ENCODE peak calls at places on chromosome 9, in five cellular contexts. P is lung, A is neuronal stem cell, X is Right ventricle myocardium superior, R is NCI-H69. E is an unnamed sample.

GRCh38 chr9:133048595-133048994 is 13.2 kb upstream of the CEL start:
- DNase-seq in P (no peak), A (no peak), X (no peak), R (peak; percentile 35), E (no peak)

GRCh38 chr9:118362596-118362995 is 658.4 kb downstream of the TLR4 start:
- DNase-seq in P (no peak), A (no peak), X (no peak), R (no peak), E (no peak)

GRCh38 chr9:33425128-33425533 is 22.3 kb downstream of the AQP3 start:
- DNase-seq in P (no peak), A (no peak), X (no peak), R (no peak), E (no peak)

GRCh38 chr9:94656190-94656589 is 16.9 kb upstream of the FBP1 start:
- DNase-seq in P (peak; percentile 39), A (no peak), X (no peak), R (peak; percentile 21), E (no peak)

GRCh38 chr9:14286121-14286520 is 27.8 kb downstream of the NFIB start:
- DNase-seq in P (no peak), A (no peak), X (no peak), R (no peak), E (no peak)

GRCh38 chr9:1050125-1050895 is at the start of gene DMRT2:
- DNase-seq in P (peak; percentile 87), A (peak; percentile 93), X (peak; percentile 92), R (peak; percentile 52), E (peak; percentile 96)

GRCh38 chr9:129889936-129890717 is 54.9 kb downstream of the USP20 start:
- DNase-seq in P (no peak), A (no peak), X (peak; percentile 63), R (no peak), E (peak; percentile 38)

GRCh38 chr9:95499101-95499676 is 17.6 kb downstream of the PTCH1 start:
- DNase-seq in P (no peak), A (no peak), X (no peak), R (no peak), E (no peak)

GRCh38 chr9:133301253-133302230 is 26.5 kb upstream of the ABO start:
- DNase-seq in P (no peak), A (no peak), X (no peak), R (no peak), E (no peak)

GRCh38 chr9:4334439-4334838 is 34.6 kb upstream of the GLIS3 start:
- DNase-seq in P (peak; percentile 83), A (no peak), X (peak; percentile 57), R (peak; percentile 65), E (peak; percentile 29)

GRCh38 chr9:70480405-70480980 is 66.0 kb upstream of the KLF9 start:
- DNase-seq in P (peak; percentile 75), A (no peak), X (peak; percentile 94), R (peak; percentile 87), E (peak; percentile 70)

GRCh38 chr9:124660341-124660801 is 110.7 kb downstream of the NR6A1 start:
- DNase-seq in P (no peak), A (peak; percentile 79), X (no peak), R (peak; percentile 90), E (peak; percentile 38)

GRCh38 chr9:115341401-115341800 is 223.4 kb upstream of the TNC start:
- DNase-seq in P (no peak), A (no peak), X (no peak), R (no peak), E (no peak)

GRCh38 chr9:103902263-103902662 is 191.8 kb upstream of the SMC2 start:
- DNase-seq in P (no peak), A (no peak), X (no peak), R (no peak), E (no peak)

GRCh38 chr9:76905984-76906861 is at the start of gene PRUNE2:
- DNase-seq in P (peak; percentile 69), A (peak; percentile 77), X (peak; percentile 67), R (peak; percentile 98), E (peak; percentile 80)

GRCh38 chr9:71472400-71472799 is 295.9 kb downstream of the CEMIP2 start:
- DNase-seq in P (no peak), A (no peak), X (no peak), R (no peak), E (no peak)

GRCh38 chr9:68832853-68833518 is 127.9 kb downstream of the PIP5K1B start:
- DNase-seq in P (no peak), A (no peak), X (no peak), R (no peak), E (no peak)

GRCh38 chr9:97904725-97905124 is 17.6 kb downstream of the TRMO start:
- DNase-seq in P (no peak), A (no peak), X (no peak), R (no peak), E (no peak)

GRCh38 chr9:4943346-4943745 is 41.7 kb upstream of the JAK2 start:
- DNase-seq in P (no peak), A (no peak), X (no peak), R (no peak), E (no peak)

E was measured in colonic mucosa.